ENCODE peak calls at places on chromosome 17, in seven cellular contexts. One of them, this sample, is unnamed. For H3K27me3, the result is how much of the 10 kb centered on the place peaks cover.

GRCh38 chr17:34961093-34961911 is at the start of the genes CCT6B and ZNF830:
- DNase-seq in osteoblast: peak
- DNase-seq in brain microvascular endothelial cell: peak
- DNase-seq in uterus: peak
- DNase-seq in PC-3: peak
- DNase-seq in A673: peak
- DNase-seq in tibial nerve: peak
- DNase-seq in this sample: peak

GRCh38 chr17:18315498-18316360 is 636 bp downstream of the SMCR8 start:
- DNase-seq in osteoblast: peak
- DNase-seq in brain microvascular endothelial cell: no peak
- DNase-seq in uterus: no peak
- DNase-seq in PC-3: no peak
- DNase-seq in A673: no peak
- DNase-seq in tibial nerve: no peak
- DNase-seq in this sample: no peak

GRCh38 chr17:74739227-74739831 is 2.3 kb downstream of the RAB37 start:
- DNase-seq in osteoblast: peak
- DNase-seq in brain microvascular endothelial cell: no peak
- DNase-seq in uterus: no peak
- DNase-seq in PC-3: no peak
- DNase-seq in A673: no peak
- DNase-seq in tibial nerve: no peak
- DNase-seq in this sample: peak

GRCh38 chr17:54945246-54945645 is 23.2 kb downstream of the COX11 start:
- DNase-seq in osteoblast: no peak
- DNase-seq in brain microvascular endothelial cell: no peak
- DNase-seq in uterus: no peak
- DNase-seq in PC-3: no peak
- DNase-seq in A673: no peak
- DNase-seq in tibial nerve: no peak
- DNase-seq in this sample: no peak

GRCh38 chr17:70344356-70345060 is 175.2 kb downstream of the KCNJ2 start:
- DNase-seq in osteoblast: peak
- DNase-seq in brain microvascular endothelial cell: no peak
- DNase-seq in uterus: no peak
- DNase-seq in PC-3: peak
- DNase-seq in A673: no peak
- DNase-seq in tibial nerve: no peak
- DNase-seq in this sample: no peak

GRCh38 chr17:78442648-78443128 is 64.2 kb downstream of the PGS1 start:
- DNase-seq in osteoblast: no peak
- DNase-seq in brain microvascular endothelial cell: peak
- DNase-seq in uterus: peak
- DNase-seq in PC-3: no peak
- DNase-seq in A673: no peak
- DNase-seq in tibial nerve: peak
- DNase-seq in this sample: no peak

GRCh38 chr17:38559025-38559879 is 46.5 kb downstream of the SRCIN1 start:
- DNase-seq in osteoblast: peak
- DNase-seq in brain microvascular endothelial cell: peak
- DNase-seq in uterus: peak
- DNase-seq in PC-3: no peak
- DNase-seq in A673: peak
- DNase-seq in tibial nerve: peak
- DNase-seq in this sample: peak

GRCh38 chr17:77319211-77320031 is 178.7 kb downstream of the SEC14L1 start:
- DNase-seq in osteoblast: peak
- DNase-seq in brain microvascular endothelial cell: peak
- DNase-seq in uterus: peak
- DNase-seq in PC-3: peak
- DNase-seq in A673: peak
- DNase-seq in tibial nerve: peak
- DNase-seq in this sample: peak

GRCh38 chr17:37607637-37608368 is 1.4 kb downstream of the SYNRG start:
- DNase-seq in osteoblast: no peak
- DNase-seq in brain microvascular endothelial cell: no peak
- DNase-seq in uterus: no peak
- DNase-seq in PC-3: no peak
- DNase-seq in A673: no peak
- DNase-seq in tibial nerve: no peak
- DNase-seq in this sample: no peak

GRCh38 chr17:35021520-35022380 is 41.4 kb downstream of the LIG3 start:
- DNase-seq in osteoblast: no peak
- DNase-seq in brain microvascular endothelial cell: no peak
- DNase-seq in uterus: no peak
- DNase-seq in PC-3: no peak
- DNase-seq in A673: no peak
- DNase-seq in tibial nerve: no peak
- DNase-seq in this sample: no peak

GRCh38 chr17:8965394-8966168 is at the start of gene PIK3R5:
- DNase-seq in osteoblast: no peak
- DNase-seq in brain microvascular endothelial cell: no peak
- DNase-seq in uterus: no peak
- DNase-seq in PC-3: no peak
- DNase-seq in A673: no peak
- DNase-seq in tibial nerve: no peak
- DNase-seq in this sample: no peak

GRCh38 chr17:74768069-74768762 is 7.9 kb downstream of the NAT9 start:
- DNase-seq in osteoblast: peak
- DNase-seq in brain microvascular endothelial cell: no peak
- DNase-seq in uterus: no peak
- DNase-seq in PC-3: peak
- DNase-seq in A673: no peak
- DNase-seq in tibial nerve: no peak
- DNase-seq in this sample: no peak

GRCh38 chr17:44607836-44608690 is 48.2 kb upstream of the MEIOC start:
- DNase-seq in osteoblast: peak
- DNase-seq in brain microvascular endothelial cell: peak
- DNase-seq in uterus: no peak
- DNase-seq in PC-3: no peak
- DNase-seq in A673: no peak
- DNase-seq in tibial nerve: no peak
- DNase-seq in this sample: peak

GRCh38 chr17:40958086-40958953 is 8.4 kb downstream of the KRT39 start:
- DNase-seq in osteoblast: no peak
- DNase-seq in brain microvascular endothelial cell: no peak
- DNase-seq in uterus: no peak
- DNase-seq in PC-3: peak
- DNase-seq in A673: no peak
- DNase-seq in tibial nerve: no peak
- DNase-seq in this sample: no peak

GRCh38 chr17:74647871-74648672 is 24.5 kb upstream of the CD300E start:
- DNase-seq in osteoblast: no peak
- DNase-seq in brain microvascular endothelial cell: no peak
- DNase-seq in uterus: no peak
- DNase-seq in PC-3: no peak
- DNase-seq in A673: no peak
- DNase-seq in tibial nerve: no peak
- DNase-seq in this sample: no peak

GRCh38 chr17:33322063-33322462 is 29.0 kb upstream of the ASIC2 start:
- DNase-seq in osteoblast: no peak
- DNase-seq in brain microvascular endothelial cell: no peak
- DNase-seq in uterus: no peak
- DNase-seq in PC-3: no peak
- DNase-seq in A673: no peak
- DNase-seq in tibial nerve: no peak
- DNase-seq in this sample: no peak

GRCh38 chr17:64728041-64728695 is 66.1 kb upstream of the SMURF2 start:
- DNase-seq in osteoblast: peak
- DNase-seq in brain microvascular endothelial cell: no peak
- DNase-seq in uterus: no peak
- DNase-seq in PC-3: no peak
- DNase-seq in A673: no peak
- DNase-seq in tibial nerve: no peak
- DNase-seq in this sample: no peak

GRCh38 chr17:32523017-32523680 is 36.4 kb downstream of the CDK5R1 start:
- DNase-seq in osteoblast: no peak
- DNase-seq in brain microvascular endothelial cell: no peak
- DNase-seq in uterus: no peak
- DNase-seq in PC-3: no peak
- DNase-seq in A673: no peak
- DNase-seq in tibial nerve: no peak
- DNase-seq in this sample: no peak

GRCh38 chr17:563646-564045 is 151.0 kb downstream of the VPS53 start:
- DNase-seq in osteoblast: no peak
- DNase-seq in brain microvascular endothelial cell: no peak
- DNase-seq in uterus: no peak
- DNase-seq in PC-3: no peak
- DNase-seq in A673: no peak
- DNase-seq in tibial nerve: no peak
- DNase-seq in this sample: no peak

GRCh38 chr17:41559548-41559947 is 12.3 kb downstream of the KRT9 start:
- DNase-seq in osteoblast: no peak
- DNase-seq in brain microvascular endothelial cell: peak
- DNase-seq in uterus: no peak
- DNase-seq in PC-3: no peak
- DNase-seq in A673: no peak
- DNase-seq in tibial nerve: no peak
- DNase-seq in this sample: no peak

DNA sequence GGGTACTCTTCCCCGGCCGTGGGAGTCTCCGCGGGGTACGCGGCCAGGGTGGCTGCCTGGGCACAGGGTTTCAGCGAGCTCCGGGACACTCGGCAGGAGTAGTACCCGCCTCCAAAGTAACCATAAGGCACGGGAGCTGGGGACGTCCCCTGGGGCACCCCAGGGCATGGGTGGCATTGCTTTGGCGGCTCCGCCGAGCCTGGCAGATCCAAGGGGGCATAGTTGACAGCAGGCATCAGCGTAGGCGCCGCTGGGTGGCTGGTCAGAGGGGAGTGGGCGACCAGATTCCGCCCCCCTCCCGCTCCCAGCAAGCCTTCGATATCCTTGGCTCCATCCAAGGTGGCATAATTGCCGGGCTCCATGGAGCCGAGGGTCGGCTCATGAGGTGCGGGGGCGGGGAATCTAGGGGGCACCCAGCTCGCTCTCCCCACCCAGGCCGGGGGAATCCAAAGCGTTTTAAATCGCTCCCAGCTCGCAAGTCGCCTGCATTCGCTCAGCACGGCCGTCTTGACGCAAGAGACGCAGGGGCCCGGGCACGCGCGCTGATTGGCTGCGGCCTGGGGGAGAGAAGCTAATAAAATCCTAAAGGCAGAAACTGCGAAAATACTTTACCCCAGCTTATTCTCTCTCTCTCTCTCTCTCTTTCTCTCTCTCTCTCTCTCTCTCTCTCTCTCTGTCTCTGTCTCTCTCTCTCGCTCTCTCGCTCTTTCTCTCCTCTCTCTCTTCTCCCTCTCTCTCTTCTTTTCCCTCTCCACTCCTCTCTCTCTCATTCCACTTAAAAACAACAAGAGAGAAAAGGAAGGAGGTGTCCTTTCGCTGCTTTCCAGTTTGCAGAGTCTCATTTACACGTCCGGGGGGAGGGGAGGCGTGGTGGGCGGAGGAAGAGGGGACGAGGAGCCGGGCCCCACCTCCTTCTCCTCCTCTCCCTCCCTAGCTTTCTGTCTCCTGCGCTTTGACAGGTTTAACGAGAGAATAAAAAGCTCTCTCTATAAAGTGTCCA is at the start of gene HOXB13:
- DNase-seq in osteoblast: no peak
- DNase-seq in brain microvascular endothelial cell: no peak
- DNase-seq in uterus: no peak
- DNase-seq in PC-3: peak
- DNase-seq in A673: peak
- DNase-seq in tibial nerve: no peak
- DNase-seq in this sample: peak
- H3K27me3 ChIP-seq in osteoblast: half or more
- H3K27me3 ChIP-seq in brain microvascular endothelial cell: half or more
- H3K27me3 ChIP-seq in uterus: under half
- H3K27me3 ChIP-seq in PC-3: under half
- H3K27me3 ChIP-seq in A673: under half
- H3K27me3 ChIP-seq in tibial nerve: half or more
- H3K27me3 ChIP-seq in this sample: half or more

DNA sequence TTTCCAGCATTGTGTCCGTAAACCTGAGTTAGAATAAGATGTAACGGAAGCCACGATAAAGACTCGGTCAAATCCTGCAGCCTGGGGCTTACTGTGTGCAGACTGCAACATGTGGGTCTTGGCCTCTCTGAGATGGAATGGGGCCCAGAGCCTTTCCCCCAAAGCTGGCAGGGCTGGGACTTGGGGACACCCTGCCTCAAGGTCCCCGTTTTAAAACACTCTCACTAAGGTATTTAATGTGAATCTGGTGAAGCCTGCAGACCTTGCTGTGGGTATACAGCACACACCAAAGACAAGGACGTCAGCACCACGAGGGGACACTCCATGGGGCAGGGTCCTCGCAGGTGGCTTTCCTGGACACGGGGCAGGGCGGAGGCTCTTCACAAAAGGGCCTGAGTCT is 2.1 kb downstream of the NDUFAF8 start:
- DNase-seq in osteoblast: no peak
- DNase-seq in brain microvascular endothelial cell: no peak
- DNase-seq in uterus: no peak
- DNase-seq in PC-3: no peak
- DNase-seq in A673: no peak
- DNase-seq in tibial nerve: no peak
- DNase-seq in this sample: no peak
- H3K4me3 ChIP-seq in osteoblast: no peak
- H3K4me3 ChIP-seq in brain microvascular endothelial cell: no peak
- H3K4me3 ChIP-seq in uterus: no peak
- H3K4me3 ChIP-seq in PC-3: no peak
- H3K4me3 ChIP-seq in A673: no peak
- H3K4me3 ChIP-seq in tibial nerve: no peak
- H3K4me3 ChIP-seq in this sample: no peak

DNA sequence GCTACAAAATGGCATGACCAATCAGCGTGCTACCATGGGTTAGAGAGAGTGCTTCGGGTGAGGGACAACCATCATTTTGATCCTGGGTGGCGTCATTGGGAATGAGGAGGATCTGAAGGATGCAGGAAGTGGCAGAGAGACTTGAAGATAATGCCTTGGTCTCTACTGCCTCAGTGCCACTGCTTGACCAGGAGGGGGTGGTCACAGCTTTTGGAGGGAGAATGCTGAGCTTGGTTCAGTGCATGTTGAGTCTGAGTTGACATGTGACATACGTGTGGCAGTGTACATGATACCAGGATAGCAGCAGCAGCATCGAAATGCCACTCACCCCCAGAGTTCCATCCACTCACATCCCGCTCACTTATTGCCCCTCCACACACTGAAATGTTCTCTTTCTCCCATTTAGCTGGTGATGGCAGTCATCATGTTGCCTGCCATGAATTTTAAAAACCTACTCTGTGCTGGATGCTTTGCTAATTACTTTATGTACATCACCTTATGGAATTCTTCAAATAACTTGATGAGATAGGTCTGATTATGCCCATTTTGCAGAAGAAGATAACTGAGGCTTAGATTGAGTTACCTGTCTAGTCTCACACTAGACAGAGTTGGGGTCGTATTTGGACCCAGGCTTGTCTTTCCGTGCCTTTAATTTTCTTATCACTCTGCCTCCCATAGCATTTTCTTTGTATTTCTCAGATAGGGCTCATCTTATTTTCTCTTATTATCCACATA is 36.7 kb downstream of the ARSG start:
- DNase-seq in osteoblast: peak
- DNase-seq in brain microvascular endothelial cell: no peak
- DNase-seq in uterus: no peak
- DNase-seq in PC-3: no peak
- DNase-seq in A673: no peak
- DNase-seq in tibial nerve: no peak
- DNase-seq in this sample: no peak
- TF ChIP-seq CTCF in osteoblast: peak
- TF ChIP-seq CTCF in brain microvascular endothelial cell: peak
- TF ChIP-seq CTCF in uterus: no peak
- TF ChIP-seq CTCF in PC-3: no peak
- TF ChIP-seq CTCF in A673: peak
- TF ChIP-seq CTCF in tibial nerve: no peak
- TF ChIP-seq CTCF in this sample: peak

GRCh38 chr17:12395733-12396354 is 269.8 kb upstream of the MYOCD start:
- DNase-seq in osteoblast: no peak
- DNase-seq in brain microvascular endothelial cell: peak
- DNase-seq in uterus: no peak
- DNase-seq in PC-3: peak
- DNase-seq in A673: peak
- DNase-seq in tibial nerve: no peak
- DNase-seq in this sample: peak
- H3K27me3 ChIP-seq in osteoblast: under half
- H3K27me3 ChIP-seq in brain microvascular endothelial cell: under half
- H3K27me3 ChIP-seq in uterus: under half
- H3K27me3 ChIP-seq in PC-3: under half
- H3K27me3 ChIP-seq in A673: under half
- H3K27me3 ChIP-seq in tibial nerve: under half
- H3K27me3 ChIP-seq in this sample: under half

This sample was measured in WERI-Rb-1.